ENCODE peak calls at places on chromosome 10, in seven cellular contexts. S is stimulated activated CD4-positive, alpha-beta T cell treated with anti-CD3 and anti-CD28 coated beads, Interleukin-15, amount 100 ng/mL, for 24 hours; X is activated T-cell treated with anti-CD3 and anti-CD28 coated beads, Interleukin-2, amount 50 U/mL, for 72 hours; M is GM12865; C is posterior cingulate gyrus; L is fibroblast of mammary gland; P is LHCN-M2. E is an unnamed sample.

GRCh38 chr10:103592186-103593021 is 98.9 kb downstream of the NEURL1 start:
- DNase-seq in M (peak), C (peak), L (peak), S (peak), X (peak), P (peak), E (peak)

GRCh38 chr10:35546824-35547225 is 58.3 kb upstream of the GJD4 start:
- DNase-seq in M (no peak), P (peak), C (no peak), S (no peak), X (no peak), L (no peak), E (no peak)

GRCh38 chr10:9228770-9229169 is 1174.3 kb downstream of the GATA3 start:
- DNase-seq in L (peak), M (no peak), P (no peak), C (no peak), X (no peak), S (no peak), E (no peak)

GRCh38 chr10:131787961-131788360 is 112.8 kb upstream of the PPP2R2D start:
- DNase-seq in C (no peak), P (no peak), M (no peak), S (no peak), L (no peak), X (no peak), E (no peak)

GRCh38 chr10:59991661-59992060 is 85.3 kb upstream of the CCDC6 start:
- DNase-seq in C (no peak), X (no peak), S (no peak), L (peak), M (peak), P (peak), E (peak)

GRCh38 chr10:113029055-113029440 is 79.0 kb downstream of the TCF7L2 start:
- DNase-seq in P (no peak), L (no peak), S (no peak), C (no peak), X (no peak), M (no peak), E (no peak)

GRCh38 chr10:5861269-5862031 is 28.2 kb downstream of the ANKRD16 start:
- DNase-seq in X (no peak), P (peak), M (no peak), S (no peak), C (no peak), L (peak), E (peak)

GRCh38 chr10:32005050-32005449 is 51.2 kb downstream of the KIF5B start:
- DNase-seq in M (peak), S (peak), P (peak), X (peak), L (peak), C (peak), E (peak)

GRCh38 chr10:62268399-62269076 is at the start of gene RTKN2:
- DNase-seq in C (peak), P (peak), M (peak), L (peak), X (peak), S (peak), E (peak)

GRCh38 chr10:27661511-27662286 is 83.9 kb downstream of the MKX start:
- DNase-seq in L (peak), M (no peak), C (no peak), S (no peak), X (no peak), P (peak), E (no peak)

GRCh38 chr10:71852335-71852937 is 1.4 kb upstream of the PSAP start:
- DNase-seq in C (no peak), S (no peak), M (peak), P (no peak), X (no peak), L (no peak), E (no peak)

GRCh38 chr10:404991-405390 is 269.7 kb downstream of the ZMYND11 start:
- DNase-seq in S (no peak), X (no peak), P (no peak), C (no peak), M (no peak), L (no peak), E (no peak)

GRCh38 chr10:109979215-109979614 is 28.6 kb upstream of the ADD3 start:
- DNase-seq in S (no peak), C (no peak), P (no peak), M (no peak), X (no peak), L (no peak), E (no peak)

GRCh38 chr10:625335-625699 is 64.2 kb downstream of the DIP2C start:
- DNase-seq in P (no peak), C (peak), S (no peak), M (no peak), X (no peak), L (no peak), E (no peak)

GRCh38 chr10:5927306-5927705 is 37.3 kb downstream of the FBH1 start:
- DNase-seq in S (no peak), L (peak), M (no peak), P (no peak), C (no peak), X (no peak), E (no peak)

E was measured in HCT116.